ENCODE peak calls at places on chromosome 6, in ten cellular contexts. J, C, Y, P, X, N, A, U, V and D are unnamed samples.
A peak's percentile ranks its signal among the peaks of the same experiment; 100 is the strongest.

GRCh38 chr6:54847799-54848597 is 1.4 kb downstream of the FAM83B start:
- DNase-seq in J (no peak), C (peak; percentile 28), Y (peak; percentile 32), P (no peak), X (no peak), N (no peak), A (peak; percentile 22), U (no peak), V (no peak), D (no peak)

GRCh38 chr6:28766426-28766825 is 157.4 kb downstream of the TRIM27 start:
- DNase-seq in J (no peak), C (no peak), Y (no peak), P (no peak), X (no peak), N (no peak), A (no peak), U (peak; percentile 21), V (no peak), D (no peak)

GRCh38 chr6:142929751-142930358 is 15.1 kb downstream of the HIVEP2 start:
- DNase-seq in J (no peak), C (no peak), Y (no peak), P (no peak), X (no peak), N (no peak), A (no peak), U (no peak), V (no peak), D (no peak)

GRCh38 chr6:47701374-47701773 is 3.0 kb downstream of the ADGRF4 start:
- DNase-seq in J (no peak), C (no peak), Y (no peak), P (no peak), X (no peak), N (no peak), A (no peak), U (no peak), V (no peak), D (no peak)

GRCh38 chr6:129598244-129599187 is 111.5 kb downstream of the ARHGAP18 start:
- DNase-seq in J (peak; percentile 87), C (peak; percentile 63), Y (peak; percentile 72), P (no peak), X (peak; percentile 52), N (no peak), A (no peak), U (no peak), V (no peak), D (no peak)

GRCh38 chr6:112289039-112289566 is 34.7 kb upstream of the LAMA4 start:
- DNase-seq in J (no peak), C (no peak), Y (no peak), P (no peak), X (no peak), N (no peak), A (no peak), U (no peak), V (no peak), D (peak; percentile 91)

GRCh38 chr6:112205521-112206458 is 48.6 kb downstream of the LAMA4 start:
- DNase-seq in J (peak; percentile 86), C (no peak), Y (no peak), P (no peak), X (no peak), N (no peak), A (no peak), U (no peak), V (no peak), D (no peak)

GRCh38 chr6:66751630-66752029 is 1044.6 kb upstream of the EYS start:
- DNase-seq in J (no peak), C (no peak), Y (no peak), P (no peak), X (no peak), N (no peak), A (no peak), U (no peak), V (no peak), D (no peak)

GRCh38 chr6:159312204-159312603 is 143.0 kb downstream of the FNDC1 start:
- DNase-seq in J (no peak), C (no peak), Y (no peak), P (no peak), X (no peak), N (no peak), A (no peak), U (no peak), V (no peak), D (no peak)

GRCh38 chr6:159307246-159307790 is 138.1 kb downstream of the FNDC1 start:
- DNase-seq in J (no peak), C (no peak), Y (no peak), P (no peak), X (no peak), N (no peak), A (no peak), U (peak; percentile 34), V (no peak), D (no peak)

GRCh38 chr6:159313023-159313422 is 143.8 kb downstream of the FNDC1 start:
- DNase-seq in J (no peak), C (no peak), Y (no peak), P (no peak), X (no peak), N (no peak), A (peak; percentile 62), U (peak; percentile 82), V (no peak), D (no peak)

GRCh38 chr6:159311618-159312017 is 142.4 kb downstream of the FNDC1 start:
- DNase-seq in J (no peak), C (no peak), Y (no peak), P (no peak), X (no peak), N (no peak), A (no peak), U (peak; percentile 81), V (no peak), D (no peak)

DNA sequence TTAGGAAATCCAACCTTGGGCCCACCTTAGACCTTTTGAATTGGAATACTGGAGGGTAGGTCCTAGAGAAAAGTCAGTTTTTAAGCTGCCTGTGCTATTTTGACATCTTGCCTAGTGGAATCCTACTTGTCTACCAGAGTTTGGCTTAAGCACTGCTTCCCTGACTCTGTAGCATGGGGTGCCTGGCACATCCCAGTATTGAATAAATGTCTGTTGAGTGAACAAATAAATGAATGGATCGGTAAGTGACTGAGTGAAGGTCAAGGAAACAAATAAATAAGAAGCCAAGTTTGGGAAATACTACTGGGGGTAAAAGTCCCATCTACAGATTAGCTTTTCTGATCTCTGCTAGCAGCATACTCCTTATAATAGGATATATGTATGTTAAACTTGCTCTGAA is 140.5 kb downstream of the FNDC1 start:
- DNase-seq in J (no peak), C (no peak), Y (no peak), P (no peak), X (no peak), N (no peak), A (no peak), U (peak; percentile 29), V (no peak), D (no peak)
- TF ChIP-seq POLR2AphosphoS5 in J (no peak), C (no peak), Y (no peak), P (no peak), X (no peak), N (no peak), A (no peak), U (no peak), V (no peak), D (no peak)

GRCh38 chr6:76275746-76276145 is 203.3 kb upstream of the IMPG1 start:
- DNase-seq in J (peak; percentile 1), C (no peak), Y (no peak), P (no peak), X (no peak), N (no peak), A (no peak), U (no peak), V (no peak), D (no peak)
- H3K9me3 ChIP-seq in J (no peaks in the 10 kb centered on the region), C (no peaks in the 10 kb centered on the region), Y (no peaks in the 10 kb centered on the region), P (peaks cover 11% of the 10 kb centered on the region), X (no peaks in the 10 kb centered on the region), N (peaks cover 12% of the 10 kb centered on the region), A (peaks cover 65% of the 10 kb centered on the region), U (peaks cover 32% of the 10 kb centered on the region), V (no peaks in the 10 kb centered on the region), D (peaks cover 4% of the 10 kb centered on the region)

GRCh38 chr6:149701699-149702098 is 16.2 kb downstream of the LATS1 start:
- DNase-seq in J (no peak), C (no peak), Y (no peak), P (no peak), X (no peak), N (no peak), A (no peak), U (no peak), V (no peak), D (no peak)

GRCh38 chr6:149694926-149695325 is 23.0 kb downstream of the LATS1 start:
- DNase-seq in J (no peak), C (no peak), Y (no peak), P (no peak), X (no peak), N (no peak), A (no peak), U (no peak), V (no peak), D (no peak)

GRCh38 chr6:149698175-149698574 is 19.7 kb downstream of the LATS1 start:
- DNase-seq in J (no peak), C (no peak), Y (no peak), P (no peak), X (no peak), N (no peak), A (no peak), U (no peak), V (no peak), D (no peak)

GRCh38 chr6:149696904-149697303 is 21.0 kb downstream of the LATS1 start:
- DNase-seq in J (no peak), C (no peak), Y (no peak), P (no peak), X (no peak), N (no peak), A (no peak), U (no peak), V (no peak), D (no peak)

DNA sequence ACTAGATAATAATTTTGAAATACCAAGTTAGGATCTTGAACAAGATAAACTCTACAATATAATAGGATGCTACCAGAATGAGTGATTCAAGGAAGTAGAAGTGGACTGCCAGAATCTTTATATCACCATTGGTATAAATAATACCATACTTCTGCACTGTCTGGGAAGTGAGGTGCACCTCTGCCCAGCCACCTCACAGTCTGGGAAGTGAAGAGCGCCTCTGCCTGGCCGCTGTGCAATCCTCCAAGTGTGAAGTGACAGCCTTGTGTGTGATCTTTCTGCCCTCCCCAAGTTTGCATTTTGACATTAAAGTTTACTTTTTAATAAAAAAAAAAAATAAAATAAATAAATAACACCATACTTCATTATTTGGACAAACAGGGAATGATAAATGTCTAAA is 18.8 kb downstream of the LATS1 start:
- DNase-seq in J (no peak), C (no peak), Y (no peak), P (no peak), X (no peak), N (no peak), A (no peak), U (no peak), V (no peak), D (no peak)
- TF ChIP-seq CTCF in J (no peak), C (no peak), Y (peak; percentile 32), P (no peak), X (peak; percentile 32), N (no peak), A (no peak), U (no peak), V (no peak), D (no peak)

GRCh38 chr6:109024368-109024767 is 70.3 kb downstream of the SESN1 start:
- DNase-seq in J (no peak), C (no peak), Y (no peak), P (no peak), X (no peak), N (no peak), A (no peak), U (no peak), V (no peak), D (no peak)

GRCh38 chr6:109021870-109022269 is 72.8 kb downstream of the SESN1 start:
- DNase-seq in J (no peak), C (no peak), Y (no peak), P (no peak), X (no peak), N (no peak), A (no peak), U (no peak), V (no peak), D (no peak)

GRCh38 chr6:109024784-109025183 is 69.9 kb downstream of the SESN1 start:
- DNase-seq in J (no peak), C (no peak), Y (no peak), P (no peak), X (no peak), N (no peak), A (no peak), U (no peak), V (no peak), D (no peak)

GRCh38 chr6:109025639-109026038 is 69.0 kb downstream of the SESN1 start:
- DNase-seq in J (no peak), C (no peak), Y (no peak), P (no peak), X (no peak), N (no peak), A (no peak), U (no peak), V (no peak), D (no peak)

DNA sequence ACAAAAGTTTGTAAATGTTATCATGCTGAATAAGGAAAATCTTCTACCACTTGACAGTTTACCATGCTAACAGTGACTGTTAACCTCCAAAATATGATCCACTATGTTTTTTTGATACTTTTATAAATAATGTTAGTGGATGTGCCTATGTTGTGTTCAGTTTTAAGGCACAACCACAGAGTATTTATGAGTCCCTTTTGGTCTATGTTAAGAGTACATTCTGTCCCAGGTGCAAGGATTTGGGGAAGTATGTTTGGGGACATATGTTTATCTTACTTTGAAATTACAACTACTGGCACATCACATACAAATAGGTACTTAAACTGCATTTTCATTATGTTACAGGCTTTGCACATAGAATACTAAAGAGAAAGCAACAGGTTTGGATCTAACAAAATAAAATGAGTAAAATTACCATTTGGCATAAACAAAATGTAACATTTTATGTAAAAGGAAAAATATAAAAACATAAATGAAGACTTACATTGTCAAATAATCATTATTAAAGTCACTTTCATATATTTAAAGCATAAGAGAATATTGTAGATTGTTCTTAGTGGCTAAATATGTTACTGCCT is 71.2 kb downstream of the SESN1 start:
- DNase-seq in J (no peak), C (no peak), Y (no peak), P (no peak), X (no peak), N (no peak), A (no peak), U (no peak), V (no peak), D (no peak)
- TF ChIP-seq POLR2AphosphoS5 in J (no peak), C (no peak), Y (no peak), P (no peak), X (no peak), N (no peak), A (no peak), U (no peak), V (no peak), D (no peak)